ENCODE peak calls at places on chromosomes 11 and 22, in five cellular contexts. T is Right ventricle myocardium superior, Q is foreskin melanocyte, V is fibroblast of pulmonary artery, F is breast epithelium. A is an unnamed sample.

GRCh38 chr11:20483931-20484330 is 96.4 kb downstream of the PRMT3 start:
- DNase-seq in Q (no peak), V (peak), T (no peak), F (no peak), A (no peak)

GRCh38 chr11:2533642-2534115 is 88.9 kb downstream of the KCNQ1 start:
- DNase-seq in Q (peak), F (no peak), T (peak), V (peak), A (no peak)

GRCh38 chr11:115919341-115920086 is 415.3 kb upstream of the CADM1 start:
- DNase-seq in V (peak), T (no peak), Q (peak), F (no peak), A (no peak)

GRCh38 chr11:35131760-35132159 is 7.2 kb upstream of the CD44 start:
- DNase-seq in F (no peak), V (no peak), T (no peak), Q (no peak), A (no peak)

GRCh38 chr11:104191124-104191523 is 27.2 kb upstream of the PDGFD start:
- DNase-seq in Q (no peak), T (no peak), F (no peak), V (peak), A (no peak)

GRCh38 chr11:58622344-58622743 is at the start of gene CNTF:
- DNase-seq in V (no peak), F (no peak), Q (peak), T (no peak), A (no peak)

GRCh38 chr22:47293368-47294221 is 531.1 kb downstream of the TBC1D22A start:
- DNase-seq in V (no peak), Q (no peak), F (peak), T (peak), A (no peak)

GRCh38 chr11:44030276-44030932 is 17.4 kb upstream of the ACCSL start:
- DNase-seq in T (no peak), V (peak), F (no peak), Q (no peak), A (no peak)

GRCh38 chr22:39319284-39320170 is at the start of gene RPL3:
- DNase-seq in T (peak), V (peak), Q (peak), F (peak), A (peak)

GRCh38 chr11:660281-660680 is 23.2 kb downstream of the DRD4 start:
- DNase-seq in Q (no peak), V (no peak), T (no peak), F (no peak), A (no peak)

GRCh38 chr11:34840736-34841386 is 75.3 kb downstream of the APIP start:
- DNase-seq in V (peak), Q (peak), T (no peak), F (no peak), A (no peak)

GRCh38 chr11:60840711-60841430 is 1.0 kb upstream of the CCDC86 start:
- DNase-seq in Q (peak), F (no peak), T (no peak), V (peak), A (no peak)

GRCh38 chr11:34339149-34340064 is 18.4 kb downstream of the ABTB2 start:
- DNase-seq in T (no peak), Q (peak), F (no peak), V (peak), A (no peak)

GRCh38 chr11:8220261-8221024 is 43.2 kb downstream of the LMO1 start:
- DNase-seq in V (no peak), F (no peak), Q (no peak), T (no peak), A (no peak)

GRCh38 chr11:40306938-40307548 is 1152.4 kb downstream of the LRRC4C start:
- DNase-seq in T (no peak), Q (no peak), F (no peak), V (peak), A (no peak)

GRCh38 chr11:41851743-41852142 is 392.3 kb upstream of the LRRC4C start:
- DNase-seq in F (no peak), V (no peak), T (no peak), Q (no peak), A (no peak)

GRCh38 chr11:128839081-128839480 is 28.0 kb downstream of the KCNJ1 start:
- DNase-seq in T (no peak), V (no peak), F (no peak), Q (no peak), A (no peak)

GRCh38 chr11:68689737-68690625 is 5.6 kb downstream of the GAL start:
- DNase-seq in T (no peak), Q (no peak), F (no peak), V (no peak), A (no peak)

GRCh38 chr11:126716456-126717083 is 284.0 kb downstream of the KIRREL3 start:
- DNase-seq in T (no peak), V (peak), F (no peak), Q (no peak), A (no peak)

GRCh38 chr11:79052539-79052938 is 388.3 kb downstream of the TENM4 start:
- DNase-seq in T (no peak), V (no peak), Q (no peak), F (no peak), A (peak)

GRCh38 chr11:48106166-48106565 is 110.4 kb upstream of the OR4B1 start:
- DNase-seq in Q (no peak), T (no peak), V (no peak), F (no peak), A (no peak)

GRCh38 chr11:129785383-129786111 is 30.1 kb upstream of the TMEM45B start:
- DNase-seq in V (peak), F (no peak), Q (no peak), T (no peak), A (no peak)

GRCh38 chr11:102438311-102439062 is 14.1 kb downstream of the TMEM123 start:
- DNase-seq in Q (no peak), F (no peak), T (no peak), V (no peak), A (no peak)

GRCh38 chr11:64743591-64744543 is at the start of gene RASGRP2:
- DNase-seq in V (peak), T (peak), F (peak), Q (no peak), A (no peak)

GRCh38 chr11:61967924-61968757 is 707 bp upstream of the FTH1 start:
- DNase-seq in F (peak), T (peak), Q (peak), V (peak), A (peak)

GRCh38 chr11:114263510-114264170 is 32.6 kb upstream of the NNMT start:
- DNase-seq in Q (no peak), V (peak), T (no peak), F (no peak), A (no peak)

GRCh38 chr11:73324116-73324515 is 16.0 kb downstream of the ARHGEF17 start:
- DNase-seq in Q (no peak), T (no peak), F (no peak), V (no peak), A (no peak)

GRCh38 chr22:47448231-47449035 is 686.0 kb downstream of the TBC1D22A start:
- DNase-seq in T (no peak), V (no peak), Q (no peak), F (no peak), A (no peak)

GRCh38 chr22:21791635-21792625 is 56.3 kb upstream of the YPEL1 start:
- DNase-seq in Q (no peak), V (peak), T (no peak), F (no peak), A (no peak)

GRCh38 chr22:38799265-38800002 is 5.5 kb upstream of the DNAL4 start:
- DNase-seq in V (peak), Q (no peak), T (no peak), F (no peak), A (no peak)

A was measured in NCI-H510A.